ENCODE peak calls at places on chromosome 18, in six cellular contexts. I is K562, D is H1, V is HepG2, E is GM12892, Z is GM12878. B is an unnamed sample.

GRCh38 chr18:8996771-8997432 is 105.6 kb upstream of the NDUFV2 start:
- DNase-seq in I (no peak), D (no peak), V (no peak), E (no peak), Z (no peak), B (no peak)

GRCh38 chr18:23138470-23138869 is 3.2 kb downstream of the CABLES1 start:
- DNase-seq in I (no peak), D (no peak), V (no peak), E (no peak), Z (no peak), B (no peak)

GRCh38 chr18:34039194-34039593 is 185.5 kb downstream of the NOL4 start:
- DNase-seq in I (no peak), D (no peak), V (no peak), E (no peak), Z (peak; percentile 21), B (no peak)

GRCh38 chr18:57125627-57126026 is 21.3 kb upstream of the BOD1L2 start:
- DNase-seq in I (no peak), D (no peak), V (no peak), E (no peak), Z (no peak), B (no peak)

GRCh38 chr18:21163647-21164625 is 52.3 kb upstream of the ROCK1 start:
- DNase-seq in I (no peak), D (no peak), V (no peak), E (no peak), Z (no peak), B (no peak)

GRCh38 chr18:1511619-1512311 is 607.1 kb downstream of the ADCYAP1 start:
- DNase-seq in I (peak; percentile 76), D (no peak), V (no peak), E (no peak), Z (no peak), B (no peak)

GRCh38 chr18:62018034-62018760 is 125.4 kb upstream of the RNF152 start:
- DNase-seq in I (no peak), D (no peak), V (no peak), E (no peak), Z (no peak), B (no peak)

GRCh38 chr18:8231316-8231715 is 377.9 kb upstream of the RAB12 start:
- DNase-seq in I (no peak), D (no peak), V (no peak), E (no peak), Z (no peak), B (no peak)

GRCh38 chr18:26460449-26461091 is 87.8 kb downstream of the KCTD1 start:
- DNase-seq in I (no peak), D (no peak), V (no peak), E (no peak), Z (peak; percentile 89), B (peak; percentile 21)

GRCh38 chr18:52237551-52237950 is 102.4 kb upstream of the DCC start:
- DNase-seq in I (no peak), D (no peak), V (no peak), E (no peak), Z (no peak), B (no peak)

GRCh38 chr18:23189768-23190661 is 54.7 kb downstream of the CABLES1 start:
- DNase-seq in I (no peak), D (no peak), V (peak; percentile 35), E (no peak), Z (no peak), B (no peak)

GRCh38 chr18:69399253-69399652 is 1.4 kb upstream of the DOK6 start:
- DNase-seq in I (no peak), D (no peak), V (no peak), E (no peak), Z (no peak), B (no peak)

GRCh38 chr18:32735781-32736180 is 37.0 kb downstream of the KLHL14 start:
- DNase-seq in I (no peak), D (no peak), V (peak; percentile 23), E (no peak), Z (no peak), B (no peak)

GRCh38 chr18:44895176-44895798 is 214.6 kb downstream of the SETBP1 start:
- DNase-seq in I (peak; percentile 44), D (no peak), V (no peak), E (no peak), Z (peak; percentile 53), B (no peak)

GRCh38 chr18:6785001-6785400 is 55.5 kb downstream of the ARHGAP28 start:
- DNase-seq in I (no peak), D (no peak), V (no peak), E (no peak), Z (no peak), B (no peak)

GRCh38 chr18:31325051-31325450 is 7.1 kb downstream of the DSG1 start:
- DNase-seq in I (no peak), D (no peak), V (no peak), E (no peak), Z (no peak), B (no peak)

GRCh38 chr18:23172981-23173380 is 37.7 kb downstream of the CABLES1 start:
- DNase-seq in I (no peak), D (no peak), V (no peak), E (no peak), Z (no peak), B (no peak)

GRCh38 chr18:7608174-7608550 is 41.0 kb downstream of the PTPRM start:
- DNase-seq in I (no peak), D (no peak), V (no peak), E (no peak), Z (no peak), B (no peak)

GRCh38 chr18:63869374-63869773 is 18.1 kb upstream of the SERPINB2 start:
- DNase-seq in I (no peak), D (no peak), V (no peak), E (no peak), Z (no peak), B (no peak)

GRCh38 chr18:79739440-79739778 is 58.3 kb upstream of the KCNG2 start:
- DNase-seq in I (no peak), D (no peak), V (no peak), E (no peak), Z (no peak), B (no peak)

GRCh38 chr18:78776151-78776550 is 203.5 kb upstream of the SALL3 start:
- DNase-seq in I (no peak), D (no peak), V (no peak), E (no peak), Z (no peak), B (no peak)

GRCh38 chr18:67771271-67771670 is 254.8 kb upstream of the DSEL start:
- DNase-seq in I (no peak), D (no peak), V (no peak), E (no peak), Z (no peak), B (no peak)

GRCh38 chr18:47050468-47050867 is 15.0 kb upstream of the ELOA2 start:
- DNase-seq in I (peak; percentile 35), D (no peak), V (peak; percentile 40), E (no peak), Z (no peak), B (no peak)

DNA sequence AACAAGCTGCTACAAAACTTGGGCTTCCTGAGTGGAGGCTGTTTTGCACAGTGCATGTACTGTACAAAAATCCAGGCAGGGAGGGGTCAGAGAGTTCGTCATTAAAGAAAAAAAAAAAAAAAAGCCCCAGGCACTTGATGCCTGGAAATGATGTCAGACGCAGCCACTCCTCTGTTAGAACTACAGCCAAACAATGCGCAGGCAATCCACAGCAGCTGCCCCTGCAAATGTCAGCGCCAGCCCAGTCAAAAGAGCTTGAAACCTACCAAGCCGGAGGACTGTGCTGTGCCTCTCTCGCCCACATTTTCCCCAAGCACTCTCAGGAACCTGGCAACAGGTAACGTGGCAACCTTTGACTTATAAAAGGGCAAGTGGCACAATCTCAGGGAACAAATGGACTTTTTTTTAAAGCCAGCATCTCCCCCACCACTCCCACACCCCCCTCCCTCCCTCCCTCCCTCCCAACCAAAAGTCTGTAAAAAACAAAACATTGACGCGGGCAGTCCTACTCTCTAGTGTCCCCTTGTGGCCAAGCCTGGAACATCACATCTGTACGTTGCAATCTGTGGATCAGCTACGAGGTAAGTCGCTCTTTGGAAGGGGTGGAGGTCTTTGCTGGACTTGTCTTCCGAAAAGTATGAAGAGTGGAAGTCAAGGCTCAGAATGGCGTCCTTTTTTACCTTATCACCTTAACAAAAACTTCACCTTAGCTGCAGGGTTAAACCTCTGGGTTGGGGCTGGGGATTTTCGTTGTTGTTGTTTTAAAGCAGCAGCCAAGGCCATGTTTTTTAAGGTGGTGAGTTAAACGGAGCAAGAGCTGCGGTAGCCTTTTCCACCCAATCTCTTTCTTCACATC is 144.2 kb downstream of the TGIF1 start:
- DNase-seq in I (peak; percentile 97), D (peak; percentile 95), V (peak; percentile 96), E (peak; percentile 41), Z (peak; percentile 81), B (peak; percentile 41)
- TF ChIP-seq TAF1 in I (peak; percentile 84), D (no peak), V (peak; percentile 70), E (no peak), Z (peak; percentile 23), B (peak; percentile 46)

DNA sequence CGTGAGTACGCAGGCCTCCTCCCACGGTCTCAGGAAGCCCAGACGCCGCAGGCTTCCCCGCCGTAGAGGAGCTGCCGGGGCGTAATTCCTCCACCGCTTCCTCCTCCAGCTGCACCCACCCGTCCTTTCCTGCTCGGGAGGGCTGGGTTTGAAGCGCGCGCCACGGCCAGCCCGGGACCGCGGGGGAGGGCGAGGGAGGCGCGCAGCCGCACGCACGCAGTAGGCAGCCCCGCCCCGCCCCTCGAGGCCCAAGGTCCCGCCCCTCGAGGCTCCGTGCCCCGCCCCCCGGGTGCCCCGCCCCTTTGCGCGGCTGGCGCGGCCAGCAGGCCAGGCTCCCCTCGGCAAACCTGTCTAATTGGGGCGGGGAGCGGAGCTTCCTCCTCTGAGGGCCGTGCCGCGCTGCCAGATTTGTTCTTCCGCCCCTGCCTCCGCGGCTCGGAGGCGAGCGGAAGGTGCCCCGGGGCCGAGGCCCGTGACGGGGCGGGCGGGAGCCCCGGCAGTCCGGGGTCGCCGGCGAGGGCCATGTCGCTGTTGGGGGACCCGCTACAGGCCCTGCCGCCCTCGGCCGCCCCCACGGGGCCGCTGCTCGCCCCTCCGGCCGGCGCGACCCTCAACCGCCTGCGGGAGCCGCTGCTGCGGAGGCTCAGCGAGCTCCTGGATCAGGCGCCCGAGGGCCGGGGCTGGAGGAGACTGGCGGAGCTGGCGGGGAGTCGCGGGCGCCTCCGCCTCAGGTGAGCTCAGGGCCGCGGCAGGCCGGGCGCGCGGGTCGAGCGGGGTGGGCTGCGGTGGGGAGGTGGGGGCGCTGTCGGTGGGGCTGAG is at the start of gene MALT1:
- DNase-seq in I (peak; percentile 79), D (peak; percentile 98), V (peak; percentile 77), E (peak; percentile 81), Z (peak; percentile 75), B (peak; percentile 83)
- TF ChIP-seq POLR2A in I (no peak), D (peak; percentile 78), V (peak; percentile 85), E (peak; percentile 96), Z (peak; percentile 96), B (peak; percentile 78)

GRCh38 chr18:76494181-76494540 is 881 bp downstream of the ZNF516 start:
- DNase-seq in I (no peak), D (no peak), V (peak; percentile 18), E (no peak), Z (no peak), B (no peak)
- TF ChIP-seq TAF1 in I (no peak), D (no peak), V (no peak), E (no peak), Z (no peak), B (no peak)

DNA sequence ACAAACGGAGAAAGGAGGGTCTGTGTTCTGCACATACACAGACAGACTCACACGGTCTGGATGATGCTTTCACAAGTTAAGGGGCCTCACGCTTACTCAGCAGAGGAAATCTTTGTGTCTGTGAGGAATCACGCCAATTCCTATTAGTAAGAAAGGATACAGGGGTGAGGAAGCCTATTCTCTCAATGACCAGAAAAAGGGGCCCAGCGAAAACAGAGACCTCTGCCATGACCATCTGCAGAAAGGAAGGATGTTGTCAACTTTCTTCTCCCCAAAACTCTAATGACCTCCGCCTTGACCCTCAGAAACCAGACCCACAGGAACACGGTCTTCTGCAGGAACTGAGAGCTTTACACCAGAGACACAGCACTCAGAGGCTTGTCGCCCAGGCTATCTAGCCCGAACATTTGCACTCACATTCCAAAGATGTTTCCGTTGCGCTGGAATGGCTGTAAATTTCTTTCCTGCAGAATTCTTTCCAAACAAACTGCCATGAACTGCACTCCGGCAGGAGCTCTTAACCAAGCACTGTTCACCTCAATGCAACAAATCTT is 186.3 kb downstream of the TCF4 start:
- DNase-seq in I (no peak), D (no peak), V (peak; percentile 2), E (no peak), Z (no peak), B (no peak)
- TF ChIP-seq POLR2A in I (no peak), D (peak; percentile 9), V (no peak), E (no peak), Z (no peak), B (no peak)